ENCODE peak calls at places on chromosome 19, in eight cellular contexts. Z, V, N, I, O, D, U and R are unnamed samples.

GRCh38 chr19:10454267-10454666 is 33.9 kb downstream of the PDE4A start:
- DNase-seq in Z (no peak), V (no peak), N (no peak), I (no peak), O (peak; percentile 18), D (no peak), U (no peak), R (peak; percentile 55)

GRCh38 chr19:54164369-54165068 is 5.0 kb upstream of the LENG1 start:
- DNase-seq in Z (peak; percentile 64), V (no peak), N (no peak), I (peak; percentile 81), O (peak; percentile 22), D (peak; percentile 64), U (peak; percentile 52), R (peak; percentile 58)

GRCh38 chr19:5485286-5485636 is 30.0 kb downstream of the ZNRF4 start:
- DNase-seq in Z (no peak), V (no peak), N (no peak), I (no peak), O (no peak), D (no peak), U (no peak), R (no peak)

GRCh38 chr19:11380653-11381534 is 3.2 kb downstream of the EPOR start:
- DNase-seq in Z (peak; percentile 96), V (peak; percentile 97), N (peak; percentile 95), I (peak; percentile 95), O (peak; percentile 93), D (peak; percentile 90), U (peak; percentile 96), R (peak; percentile 99)

GRCh38 chr19:32570081-32570785 is 10.8 kb upstream of the PDCD5 start:
- DNase-seq in Z (peak; percentile 30), V (no peak), N (no peak), I (peak; percentile 40), O (peak; percentile 57), D (peak; percentile 50), U (peak; percentile 62), R (peak; percentile 77)

GRCh38 chr19:49857061-49857833 is 6.3 kb downstream of the PTOV1 start:
- DNase-seq in Z (no peak), V (no peak), N (no peak), I (no peak), O (no peak), D (no peak), U (no peak), R (no peak)

GRCh38 chr19:58091251-58091995 is 6.6 kb downstream of the ZSCAN18 start:
- DNase-seq in Z (no peak), V (no peak), N (no peak), I (no peak), O (no peak), D (no peak), U (no peak), R (no peak)

GRCh38 chr19:38993271-38993670 is 17.7 kb upstream of the FBXO17 start:
- DNase-seq in Z (no peak), V (no peak), N (no peak), I (no peak), O (peak; percentile 74), D (no peak), U (no peak), R (peak; percentile 83)

GRCh38 chr19:17244618-17245534 is 843 bp downstream of the NR2F6 start:
- DNase-seq in Z (no peak), V (no peak), N (no peak), I (no peak), O (no peak), D (no peak), U (peak; percentile 59), R (peak; percentile 20)

GRCh38 chr19:38485541-38486285 is 52.2 kb downstream of the RYR1 start:
- DNase-seq in Z (no peak), V (no peak), N (no peak), I (no peak), O (no peak), D (no peak), U (no peak), R (no peak)

GRCh38 chr19:42201489-42202289 is 15.8 kb downstream of the DEDD2 start:
- DNase-seq in Z (peak; percentile 53), V (no peak), N (no peak), I (peak; percentile 49), O (no peak), D (no peak), U (no peak), R (no peak)

GRCh38 chr19:54633401-54633800 is 3.1 kb downstream of the LILRB1 start:
- DNase-seq in Z (no peak), V (no peak), N (no peak), I (no peak), O (no peak), D (no peak), U (no peak), R (no peak)

GRCh38 chr19:17281391-17282304 is at the start of gene ANKLE1:
- DNase-seq in Z (no peak), V (no peak), N (no peak), I (peak; percentile 67), O (no peak), D (peak; percentile 43), U (peak; percentile 52), R (peak; percentile 31)

GRCh38 chr19:54684537-54684936 is 21.8 kb downstream of the LILRB4 start:
- DNase-seq in Z (no peak), V (no peak), N (no peak), I (no peak), O (no peak), D (no peak), U (no peak), R (peak; percentile 23)

GRCh38 chr19:58279042-58279924 is 528 bp downstream of the ZNF8 start:
- DNase-seq in Z (peak; percentile 35), V (peak; percentile 14), N (peak; percentile 70), I (peak; percentile 62), O (peak; percentile 51), D (peak; percentile 76), U (peak; percentile 91), R (peak; percentile 75)

GRCh38 chr19:46107371-46107770 is 17.1 kb downstream of the IGFL3 start:
- DNase-seq in Z (no peak), V (no peak), N (no peak), I (no peak), O (peak; percentile 28), D (no peak), U (no peak), R (no peak)

GRCh38 chr19:4088975-4089374 is 22.3 kb upstream of the ZBTB7A start:
- DNase-seq in Z (peak; percentile 60), V (no peak), N (no peak), I (no peak), O (no peak), D (no peak), U (no peak), R (no peak)

GRCh38 chr19:39236527-39236926 is 8.3 kb downstream of the IFNL3 start:
- DNase-seq in Z (peak; percentile 14), V (no peak), N (no peak), I (peak; percentile 12), O (no peak), D (no peak), U (no peak), R (no peak)

GRCh38 chr19:29878973-29879654 is 62.9 kb upstream of the URI1 start:
- DNase-seq in Z (no peak), V (no peak), N (no peak), I (no peak), O (peak; percentile 10), D (no peak), U (no peak), R (peak; percentile 76)

GRCh38 chr19:947707-948533 is 22.1 kb downstream of the ARID3A start:
- DNase-seq in Z (no peak), V (peak; percentile 75), N (peak; percentile 66), I (no peak), O (no peak), D (no peak), U (no peak), R (no peak)

GRCh38 chr19:46728693-46729339 is 11.9 kb upstream of the PRKD2 start:
- DNase-seq in Z (peak; percentile 76), V (peak; percentile 83), N (peak; percentile 80), I (peak; percentile 80), O (peak; percentile 44), D (peak; percentile 89), U (peak; percentile 77), R (peak; percentile 64)

GRCh38 chr19:17847538-17848366 is at the start of gene JAK3:
- DNase-seq in Z (peak; percentile 79), V (peak; percentile 78), N (peak; percentile 58), I (peak; percentile 92), O (peak; percentile 46), D (peak; percentile 89), U (peak; percentile 80), R (peak; percentile 63)

GRCh38 chr19:32164384-32164992 is 180.9 kb upstream of the ZNF507 start:
- DNase-seq in Z (no peak), V (no peak), N (no peak), I (no peak), O (no peak), D (no peak), U (no peak), R (no peak)

GRCh38 chr19:31073485-31074221 is 275.6 kb downstream of the TSHZ3 start:
- DNase-seq in Z (no peak), V (no peak), N (no peak), I (no peak), O (no peak), D (no peak), U (no peak), R (no peak)

GRCh38 chr19:48962029-48962848 is 2.9 kb upstream of the FTL start:
- DNase-seq in Z (peak; percentile 16), V (no peak), N (peak; percentile 52), I (peak; percentile 71), O (no peak), D (no peak), U (no peak), R (peak; percentile 80)

GRCh38 chr19:17931532-17932191 is 1.2 kb upstream of the CCDC124 start:
- DNase-seq in Z (no peak), V (no peak), N (no peak), I (no peak), O (no peak), D (no peak), U (no peak), R (no peak)

GRCh38 chr19:4172861-4173473 is 9.4 kb downstream of the SIRT6 start:
- DNase-seq in Z (peak; percentile 57), V (no peak), N (peak; percentile 67), I (peak; percentile 70), O (peak; percentile 14), D (peak; percentile 90), U (peak; percentile 93), R (peak; percentile 52)

GRCh38 chr19:6490134-6490533 is 8.5 kb upstream of the DENND1C start:
- DNase-seq in Z (no peak), V (no peak), N (no peak), I (no peak), O (no peak), D (no peak), U (no peak), R (no peak)